ENCODE peak calls at places on chromosome 16, in five cellular contexts. H is K562, E is HCT116, W is A549, C is HepG2. T is an unnamed sample.

GRCh38 chr16:2003827-2004641 is 5.6 kb downstream of the ZNF598 start:
- DNase-seq in H (peak), W (peak), C (peak), E (peak), T (peak)

GRCh38 chr16:85136705-85137322 is 24.5 kb upstream of the CIBAR2 start:
- DNase-seq in W (peak), H (no peak), E (no peak), C (peak), T (no peak)

GRCh38 chr16:20318006-20318405 is 9.3 kb downstream of the GP2 start:
- DNase-seq in C (no peak), H (no peak), E (no peak), W (no peak), T (no peak)

GRCh38 chr16:47777191-47777590 is 316.1 kb downstream of the PHKB start:
- DNase-seq in H (no peak), W (no peak), C (no peak), E (no peak), T (peak)

GRCh38 chr16:84785843-84786538 is 33.8 kb upstream of the CRISPLD2 start:
- DNase-seq in E (no peak), H (no peak), C (peak), W (no peak), T (no peak)

GRCh38 chr16:72050769-72051464 is 3.4 kb upstream of the HP start:
- DNase-seq in W (no peak), E (no peak), H (no peak), C (no peak), T (peak)

GRCh38 chr16:82384017-82384416 is 214.0 kb upstream of the MPHOSPH6 start:
- DNase-seq in C (no peak), E (no peak), H (no peak), W (no peak), T (no peak)

GRCh38 chr16:49355923-49356665 is 17.5 kb upstream of the C16orf78 start:
- DNase-seq in C (no peak), H (no peak), W (no peak), E (no peak), T (no peak)

GRCh38 chr16:85102106-85102630 is 10.1 kb downstream of the CIBAR2 start:
- DNase-seq in E (no peak), W (no peak), H (no peak), C (no peak), T (no peak)

GRCh38 chr16:65116216-65116615 is 5.6 kb downstream of the CDH11 start:
- DNase-seq in H (no peak), C (no peak), W (no peak), E (no peak), T (no peak)

GRCh38 chr16:5041604-5042133 is 7.9 kb upstream of the NAGPA start:
- DNase-seq in W (no peak), C (no peak), E (peak), H (no peak), T (no peak)

GRCh38 chr16:83619381-83620150 is 188.2 kb upstream of the HSBP1 start:
- DNase-seq in W (no peak), H (no peak), E (no peak), C (no peak), T (no peak)

GRCh38 chr16:48907906-48908634 is 298.1 kb upstream of the N4BP1 start:
- DNase-seq in E (no peak), C (no peak), H (no peak), W (peak), T (no peak)

GRCh38 chr16:84574191-84574590 is 43.7 kb downstream of the COTL1 start:
- DNase-seq in H (no peak), C (no peak), W (no peak), E (no peak), T (no peak)

GRCh38 chr16:48383204-48383876 is 1.9 kb downstream of the SIAH1 start:
- DNase-seq in W (no peak), C (no peak), E (no peak), H (no peak), T (no peak)

GRCh38 chr16:74667215-74667765 is 613 bp upstream of the RFWD3 start:
- DNase-seq in H (peak), W (peak), E (no peak), C (peak), T (peak)
- TF ChIP-seq MAX in H (no peak), W (no peak), E (no peak), C (peak), T (no peak)

GRCh38 chr16:17155480-17155879 is 315.3 kb downstream of the XYLT1 start:
- DNase-seq in C (no peak), H (no peak), E (no peak), W (no peak), T (no peak)

GRCh38 chr16:17160285-17160854 is 310.4 kb downstream of the XYLT1 start:
- DNase-seq in W (no peak), H (peak), C (no peak), E (no peak), T (no peak)

GRCh38 chr16:17159616-17160015 is 311.1 kb downstream of the XYLT1 start:
- DNase-seq in W (no peak), C (no peak), E (no peak), H (no peak), T (no peak)

GRCh38 chr16:17154981-17155380 is 315.8 kb downstream of the XYLT1 start:
- DNase-seq in E (no peak), C (no peak), H (no peak), W (no peak), T (no peak)

DNA sequence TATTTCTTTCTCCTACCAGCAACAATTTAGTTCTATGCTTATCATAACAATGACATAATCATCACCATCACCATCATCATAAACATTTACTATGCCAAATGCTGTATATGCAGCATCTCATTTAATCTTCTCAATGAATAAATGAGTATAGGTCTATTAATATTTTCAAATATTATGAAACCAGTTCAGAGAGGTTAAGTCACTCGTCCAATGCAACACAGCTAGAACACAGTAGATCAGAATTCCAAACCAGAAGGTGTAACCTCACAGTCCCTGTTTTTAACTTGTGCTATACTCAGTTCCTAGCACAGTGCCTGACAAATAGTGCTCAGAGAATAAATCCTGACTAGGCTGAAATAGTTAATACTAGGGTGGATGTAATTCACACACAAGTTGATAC is 314.8 kb downstream of the XYLT1 start:
- DNase-seq in E (no peak), C (no peak), W (no peak), H (no peak), T (no peak)
- H3K4me3 ChIP-seq in E (no peak), C (no peak), W (no peak), H (no peak), T (no peak)

GRCh38 chr16:12661656-12662172 is 142.0 kb downstream of the CPPED1 start:
- DNase-seq in E (peak), W (peak), C (peak), H (peak), T (peak)
- TF ChIP-seq MAX in E (no peak), W (no peak), C (no peak), H (no peak), T (no peak)

GRCh38 chr16:50448981-50449380 is 80.2 kb upstream of the BRD7 start:
- DNase-seq in W (no peak), H (no peak), E (no peak), C (no peak), T (no peak)

GRCh38 chr16:50449800-50450199 is 81.0 kb upstream of the BRD7 start:
- DNase-seq in H (no peak), C (no peak), E (no peak), W (no peak), T (no peak)

GRCh38 chr16:50451951-50452508 is 83.2 kb upstream of the BRD7 start:
- DNase-seq in W (no peak), E (no peak), H (no peak), C (no peak), T (no peak)

GRCh38 chr16:50448522-50448921 is 79.7 kb upstream of the BRD7 start:
- DNase-seq in W (no peak), H (no peak), E (no peak), C (peak), T (peak)

DNA sequence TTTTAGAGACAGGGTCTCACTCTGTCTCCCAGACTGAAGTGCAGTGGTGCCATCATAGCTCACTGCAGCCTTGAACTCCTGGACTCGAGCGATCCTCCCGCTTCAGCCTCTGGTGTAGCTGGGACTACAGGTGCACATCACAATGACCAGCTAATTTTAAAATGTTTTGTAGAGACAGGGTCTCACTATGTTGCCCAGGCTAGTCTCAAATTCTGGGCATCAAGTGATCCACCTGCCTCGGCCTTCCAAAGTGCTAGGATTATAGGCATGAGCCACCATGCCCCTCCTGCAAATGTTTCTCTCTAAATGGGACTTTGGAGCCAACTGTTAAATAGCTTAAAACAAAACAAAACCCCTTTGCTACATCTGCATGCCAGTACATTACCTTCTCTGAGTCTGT is 82.2 kb upstream of the BRD7 start:
- DNase-seq in C (peak), E (no peak), H (no peak), W (no peak), T (no peak)
- H3K4me3 ChIP-seq in C (no peak), E (no peak), H (no peak), W (no peak), T (no peak)

GRCh38 chr16:78189121-78189520 is 89.7 kb downstream of the WWOX start:
- DNase-seq in H (no peak), C (no peak), E (no peak), W (no peak), T (no peak)

GRCh38 chr16:78183886-78184553 is 84.6 kb downstream of the WWOX start:
- DNase-seq in W (no peak), C (no peak), E (no peak), H (no peak), T (no peak)

GRCh38 chr16:78180349-78180748 is 80.9 kb downstream of the WWOX start:
- DNase-seq in E (no peak), C (no peak), H (no peak), W (no peak), T (no peak)

GRCh38 chr16:78183437-78183836 is 84.0 kb downstream of the WWOX start:
- DNase-seq in E (no peak), W (no peak), H (no peak), C (no peak), T (no peak)

GRCh38 chr16:78184554-78185183 is 85.2 kb downstream of the WWOX start:
- DNase-seq in H (no peak), C (peak), E (no peak), W (peak), T (no peak)
- TF ChIP-seq MAX in H (no peak), C (no peak), E (no peak), W (no peak), T (no peak)

GRCh38 chr16:80265624-80266306 is 275.0 kb upstream of the DYNLRB2 start:
- DNase-seq in W (peak), E (no peak), H (no peak), C (peak), T (no peak)
- H3K4me3 ChIP-seq in W (no peak), E (no peak), H (no peak), C (peak), T (no peak)

DNA sequence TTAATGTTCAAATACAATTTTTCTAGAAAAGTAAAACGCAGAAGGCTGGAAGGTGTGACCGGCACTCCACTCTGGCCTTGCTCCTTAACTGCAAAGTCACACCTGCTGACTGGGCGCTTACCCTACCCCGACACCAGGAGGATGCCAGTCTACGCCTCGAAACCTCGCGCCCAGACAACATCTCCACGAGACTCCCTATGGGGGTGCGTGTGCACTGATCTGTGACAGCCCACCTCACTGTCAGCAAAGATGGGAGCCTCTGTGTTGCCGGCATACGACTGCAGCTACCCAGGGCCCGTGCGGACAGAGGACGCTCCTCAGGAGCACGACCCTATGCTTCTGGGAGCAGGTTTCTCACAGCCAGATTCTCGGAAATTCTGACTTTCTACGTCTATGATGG is 26.1 kb downstream of the MAP1LC3B start:
- DNase-seq in C (no peak), H (no peak), W (no peak), E (no peak), T (no peak)
- TF ChIP-seq MAX in C (no peak), H (no peak), W (no peak), E (no peak), T (no peak)

DNA sequence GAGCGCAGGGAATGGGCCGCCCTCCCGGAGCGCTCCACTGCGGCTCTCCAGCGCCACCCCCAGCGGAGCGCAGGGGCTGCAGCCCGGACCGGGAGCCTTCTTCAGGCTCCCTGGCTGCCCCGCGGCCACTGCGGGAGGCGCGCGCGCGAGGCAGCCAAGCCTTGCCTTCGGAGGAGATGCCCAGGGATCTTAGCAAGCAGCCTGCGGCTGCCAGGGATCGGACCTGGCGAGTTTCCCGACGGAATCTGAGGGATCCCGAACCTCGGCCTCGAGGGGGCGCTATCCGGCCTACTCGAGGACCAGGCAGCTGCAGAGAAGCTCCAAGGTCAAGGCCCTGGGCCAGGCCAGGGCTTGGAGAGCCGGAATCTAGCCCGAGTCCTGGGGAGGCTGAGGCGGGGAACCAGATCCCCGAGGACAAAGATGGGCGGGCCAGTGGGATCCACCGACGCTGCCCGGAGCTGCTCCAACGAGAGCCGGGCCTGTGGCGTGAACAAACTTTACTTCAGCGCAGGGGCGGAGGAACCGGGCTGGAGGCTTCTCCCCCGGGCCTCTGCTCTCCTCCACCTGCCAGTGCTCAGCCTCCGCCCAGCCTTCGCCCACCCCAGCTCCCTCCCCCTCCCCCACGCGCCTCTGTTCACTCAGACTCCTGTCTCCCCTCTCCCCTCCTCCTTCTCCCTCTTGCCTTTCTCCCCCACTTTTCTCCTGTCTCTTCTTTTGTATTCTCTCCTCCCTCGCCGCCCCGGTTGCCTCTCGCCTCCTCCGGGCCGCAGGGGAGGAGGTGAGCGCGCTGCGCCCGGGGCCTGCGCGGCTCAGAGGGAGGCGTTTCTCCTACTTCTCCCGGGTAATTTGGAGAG is at the start of gene IRX6:
- DNase-seq in C (no peak), H (peak), W (peak), E (no peak), T (no peak)
- H3K4me3 ChIP-seq in C (no peak), H (no peak), W (peak), E (no peak), T (no peak)

GRCh38 chr16:77780378-77780837 is 8.0 kb upstream of the VAT1L start:
- DNase-seq in E (peak), W (peak), H (no peak), C (peak), T (no peak)
- TF ChIP-seq MAX in E (no peak), W (no peak), H (no peak), C (no peak), T (no peak)

DNA sequence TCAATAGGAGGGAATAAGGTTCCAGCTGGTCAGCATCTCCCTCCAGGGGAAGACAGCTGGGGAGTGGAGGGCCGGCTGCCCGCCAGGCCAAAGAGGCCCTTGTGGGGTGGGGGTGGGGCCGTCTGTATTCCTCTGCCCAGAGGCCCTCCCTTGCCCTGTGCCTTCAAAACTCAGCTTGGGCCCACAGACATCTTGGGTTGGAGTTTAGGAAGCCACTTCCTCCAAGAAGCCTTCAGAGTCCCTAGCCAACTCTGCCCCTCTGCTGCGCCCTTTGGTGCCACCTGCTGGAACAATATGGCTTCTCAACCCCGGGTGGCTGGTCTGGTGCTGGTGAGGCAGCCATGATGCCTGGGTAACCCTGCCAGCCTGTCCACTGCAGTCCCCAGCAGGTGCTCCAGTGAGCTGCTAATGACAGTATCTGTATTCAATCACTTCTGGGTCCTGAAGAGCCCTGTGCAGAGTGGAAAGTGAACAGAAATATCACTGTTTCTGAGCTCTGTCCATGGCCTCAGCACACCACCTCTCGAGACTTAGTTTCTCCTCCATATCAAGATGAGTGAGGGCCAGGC is 16.7 kb downstream of the HSD11B2 start:
- DNase-seq in E (peak), C (peak), W (peak), H (peak), T (peak)
- H3K4me3 ChIP-seq in E (no peak), C (no peak), W (no peak), H (no peak), T (no peak)